ENCODE peak calls at places on chromosomes 7 and 10, in five cellular contexts. One of them, this sample, is unnamed.

GRCh38 chr7:14507617-14508016 is 394.9 kb downstream of the DGKB start:
- DNase-seq in cardiac fibroblast: peak; percentile 69
- DNase-seq in T1000: peak; percentile 63
- DNase-seq in OCI-LY7: no peak
- DNase-seq in activated CD4-positive, alpha-beta T cell treated with anti-CD3 and anti-CD28 coated beads, Interleukin-2, amount 50 U/mL, for 48 hours: no peak
- DNase-seq in this sample: no peak

GRCh38 chr10:134743-135600 is at the start of gene ZMYND11:
- DNase-seq in cardiac fibroblast: peak; percentile 45
- DNase-seq in OCI-LY7: peak; percentile 51
- DNase-seq in T1000: no peak
- DNase-seq in activated CD4-positive, alpha-beta T cell treated with anti-CD3 and anti-CD28 coated beads, Interleukin-2, amount 50 U/mL, for 48 hours: peak; percentile 59
- DNase-seq in this sample: peak; percentile 81

GRCh38 chr10:75857269-75857846 is 425.9 kb downstream of the LRMDA start:
- DNase-seq in cardiac fibroblast: no peak
- DNase-seq in T1000: no peak
- DNase-seq in OCI-LY7: no peak
- DNase-seq in activated CD4-positive, alpha-beta T cell treated with anti-CD3 and anti-CD28 coated beads, Interleukin-2, amount 50 U/mL, for 48 hours: no peak
- DNase-seq in this sample: no peak

GRCh38 chr7:120168066-120168465 is 104.9 kb upstream of the KCND2 start:
- DNase-seq in OCI-LY7: no peak
- DNase-seq in T1000: no peak
- DNase-seq in activated CD4-positive, alpha-beta T cell treated with anti-CD3 and anti-CD28 coated beads, Interleukin-2, amount 50 U/mL, for 48 hours: no peak
- DNase-seq in cardiac fibroblast: peak; percentile 66
- DNase-seq in this sample: no peak

GRCh38 chr7:102279537-102280400 is 6.9 kb upstream of the SH2B2 start:
- DNase-seq in activated CD4-positive, alpha-beta T cell treated with anti-CD3 and anti-CD28 coated beads, Interleukin-2, amount 50 U/mL, for 48 hours: peak; percentile 54
- DNase-seq in OCI-LY7: peak; percentile 88
- DNase-seq in T1000: peak; percentile 9
- DNase-seq in cardiac fibroblast: peak; percentile 55
- DNase-seq in this sample: peak; percentile 55

GRCh38 chr10:32878646-32879045 is 79.4 kb downstream of the ITGB1 start:
- DNase-seq in activated CD4-positive, alpha-beta T cell treated with anti-CD3 and anti-CD28 coated beads, Interleukin-2, amount 50 U/mL, for 48 hours: no peak
- DNase-seq in cardiac fibroblast: no peak
- DNase-seq in OCI-LY7: no peak
- DNase-seq in T1000: no peak
- DNase-seq in this sample: no peak

GRCh38 chr10:24951201-24952145 is 933 bp downstream of the PRTFDC1 start:
- DNase-seq in activated CD4-positive, alpha-beta T cell treated with anti-CD3 and anti-CD28 coated beads, Interleukin-2, amount 50 U/mL, for 48 hours: peak; percentile 37
- DNase-seq in cardiac fibroblast: peak; percentile 26
- DNase-seq in T1000: no peak
- DNase-seq in OCI-LY7: no peak
- DNase-seq in this sample: no peak

GRCh38 chr7:44196450-44196872 is 4.3 kb upstream of the YKT6 start:
- DNase-seq in T1000: peak; percentile 30
- DNase-seq in activated CD4-positive, alpha-beta T cell treated with anti-CD3 and anti-CD28 coated beads, Interleukin-2, amount 50 U/mL, for 48 hours: peak; percentile 27
- DNase-seq in OCI-LY7: peak; percentile 75
- DNase-seq in cardiac fibroblast: peak; percentile 71
- DNase-seq in this sample: peak; percentile 52

GRCh38 chr10:4285121-4285520 is 500.1 kb upstream of the KLF6 start:
- DNase-seq in OCI-LY7: no peak
- DNase-seq in activated CD4-positive, alpha-beta T cell treated with anti-CD3 and anti-CD28 coated beads, Interleukin-2, amount 50 U/mL, for 48 hours: no peak
- DNase-seq in T1000: no peak
- DNase-seq in cardiac fibroblast: no peak
- DNase-seq in this sample: no peak

GRCh38 chr7:2954433-2954853 is 89.2 kb downstream of the CARD11 start:
- DNase-seq in activated CD4-positive, alpha-beta T cell treated with anti-CD3 and anti-CD28 coated beads, Interleukin-2, amount 50 U/mL, for 48 hours: peak; percentile 37
- DNase-seq in T1000: no peak
- DNase-seq in OCI-LY7: no peak
- DNase-seq in cardiac fibroblast: no peak
- DNase-seq in this sample: no peak

GRCh38 chr10:74418285-74418872 is 267.4 kb downstream of the ADK start:
- DNase-seq in T1000: no peak
- DNase-seq in activated CD4-positive, alpha-beta T cell treated with anti-CD3 and anti-CD28 coated beads, Interleukin-2, amount 50 U/mL, for 48 hours: no peak
- DNase-seq in cardiac fibroblast: no peak
- DNase-seq in OCI-LY7: no peak
- DNase-seq in this sample: no peak

GRCh38 chr7:69620650-69621049 is 22.4 kb downstream of the AUTS2 start:
- DNase-seq in cardiac fibroblast: no peak
- DNase-seq in OCI-LY7: no peak
- DNase-seq in T1000: no peak
- DNase-seq in activated CD4-positive, alpha-beta T cell treated with anti-CD3 and anti-CD28 coated beads, Interleukin-2, amount 50 U/mL, for 48 hours: no peak
- DNase-seq in this sample: no peak

GRCh38 chr10:111578076-111578475 is 501.2 kb downstream of the ADRA2A start:
- DNase-seq in activated CD4-positive, alpha-beta T cell treated with anti-CD3 and anti-CD28 coated beads, Interleukin-2, amount 50 U/mL, for 48 hours: no peak
- DNase-seq in T1000: no peak
- DNase-seq in cardiac fibroblast: peak; percentile 7
- DNase-seq in OCI-LY7: no peak
- DNase-seq in this sample: no peak

GRCh38 chr7:107014381-107015023 is 30.0 kb upstream of the PRKAR2B start:
- DNase-seq in activated CD4-positive, alpha-beta T cell treated with anti-CD3 and anti-CD28 coated beads, Interleukin-2, amount 50 U/mL, for 48 hours: no peak
- DNase-seq in OCI-LY7: no peak
- DNase-seq in T1000: no peak
- DNase-seq in cardiac fibroblast: no peak
- DNase-seq in this sample: no peak

GRCh38 chr10:34433241-34434076 is 381.6 kb downstream of the PARD3 start:
- DNase-seq in activated CD4-positive, alpha-beta T cell treated with anti-CD3 and anti-CD28 coated beads, Interleukin-2, amount 50 U/mL, for 48 hours: no peak
- DNase-seq in OCI-LY7: no peak
- DNase-seq in T1000: no peak
- DNase-seq in cardiac fibroblast: peak; percentile 93
- DNase-seq in this sample: no peak

GRCh38 chr7:75533926-75534325 is 41.8 kb downstream of the SPDYE5 start:
- DNase-seq in OCI-LY7: no peak
- DNase-seq in activated CD4-positive, alpha-beta T cell treated with anti-CD3 and anti-CD28 coated beads, Interleukin-2, amount 50 U/mL, for 48 hours: no peak
- DNase-seq in T1000: no peak
- DNase-seq in cardiac fibroblast: no peak
- DNase-seq in this sample: no peak

GRCh38 chr10:31582365-31583052 is 263.5 kb downstream of the ZEB1 start:
- DNase-seq in T1000: peak; percentile 2
- DNase-seq in cardiac fibroblast: peak; percentile 32
- DNase-seq in activated CD4-positive, alpha-beta T cell treated with anti-CD3 and anti-CD28 coated beads, Interleukin-2, amount 50 U/mL, for 48 hours: no peak
- DNase-seq in OCI-LY7: no peak
- DNase-seq in this sample: no peak

This sample was measured in posterior cingulate gyrus.